ENCODE peak calls at places on chromosomes 2 and 18, in seven cellular contexts. One of them, this sample, is unnamed. For H3K4me1, the result is how much of the 10 kb centered on the place peaks cover.

GRCh38 chr2:107320881-107321280 is 434.9 kb upstream of the ST6GAL2 start:
- DNase-seq in GM23248: no peak
- DNase-seq in hepatocyte: no peak
- DNase-seq in A549: no peak
- DNase-seq in Peyer's patch: no peak
- DNase-seq in CD4-positive, alpha-beta memory T cell: no peak
- DNase-seq in tibial nerve: no peak
- DNase-seq in this sample: no peak

GRCh38 chr2:120394764-120395163 is 48.8 kb downstream of the INHBB start:
- DNase-seq in GM23248: no peak
- DNase-seq in CD4-positive, alpha-beta memory T cell: no peak
- DNase-seq in Peyer's patch: no peak
- DNase-seq in tibial nerve: no peak
- DNase-seq in A549: no peak
- DNase-seq in hepatocyte: no peak
- DNase-seq in this sample: peak

GRCh38 chr2:232330068-232330999 is 48.2 kb upstream of the ALPP start:
- DNase-seq in A549: no peak
- DNase-seq in GM23248: no peak
- DNase-seq in CD4-positive, alpha-beta memory T cell: no peak
- DNase-seq in tibial nerve: no peak
- DNase-seq in hepatocyte: no peak
- DNase-seq in Peyer's patch: no peak
- DNase-seq in this sample: peak

GRCh38 chr2:214593723-214594122 is 182.9 kb downstream of the VWC2L start:
- DNase-seq in GM23248: peak
- DNase-seq in Peyer's patch: no peak
- DNase-seq in hepatocyte: peak
- DNase-seq in tibial nerve: no peak
- DNase-seq in A549: no peak
- DNase-seq in CD4-positive, alpha-beta memory T cell: no peak
- DNase-seq in this sample: peak

GRCh38 chr18:77114070-77114563 is 18.5 kb downstream of the MBP start:
- DNase-seq in GM23248: no peak
- DNase-seq in A549: no peak
- DNase-seq in Peyer's patch: no peak
- DNase-seq in hepatocyte: no peak
- DNase-seq in CD4-positive, alpha-beta memory T cell: no peak
- DNase-seq in tibial nerve: no peak
- DNase-seq in this sample: no peak

GRCh38 chr2:24881623-24882022 is 38.4 kb downstream of the ADCY3 start:
- DNase-seq in hepatocyte: no peak
- DNase-seq in tibial nerve: no peak
- DNase-seq in CD4-positive, alpha-beta memory T cell: no peak
- DNase-seq in GM23248: no peak
- DNase-seq in Peyer's patch: no peak
- DNase-seq in A549: no peak
- DNase-seq in this sample: no peak

GRCh38 chr18:801137-801536 is 10.9 kb downstream of the YES1 start:
- DNase-seq in hepatocyte: no peak
- DNase-seq in CD4-positive, alpha-beta memory T cell: no peak
- DNase-seq in GM23248: no peak
- DNase-seq in Peyer's patch: no peak
- DNase-seq in tibial nerve: no peak
- DNase-seq in A549: no peak
- DNase-seq in this sample: no peak

GRCh38 chr18:49845629-49846252 is 32.4 kb upstream of the ACAA2 start:
- DNase-seq in A549: no peak
- DNase-seq in tibial nerve: no peak
- DNase-seq in hepatocyte: no peak
- DNase-seq in GM23248: peak
- DNase-seq in Peyer's patch: no peak
- DNase-seq in CD4-positive, alpha-beta memory T cell: no peak
- DNase-seq in this sample: peak

GRCh38 chr18:55096261-55097026 is 137.2 kb upstream of the CCDC68 start:
- DNase-seq in hepatocyte: peak
- DNase-seq in A549: peak
- DNase-seq in tibial nerve: peak
- DNase-seq in Peyer's patch: peak
- DNase-seq in CD4-positive, alpha-beta memory T cell: no peak
- DNase-seq in GM23248: peak
- DNase-seq in this sample: peak

GRCh38 chr18:23377669-23378469 is 75.2 kb upstream of the RIOK3 start:
- DNase-seq in tibial nerve: no peak
- DNase-seq in A549: peak
- DNase-seq in GM23248: peak
- DNase-seq in Peyer's patch: no peak
- DNase-seq in CD4-positive, alpha-beta memory T cell: no peak
- DNase-seq in hepatocyte: peak
- DNase-seq in this sample: no peak

GRCh38 chr2:218886461-218886947 is 5.9 kb downstream of the WNT10A start:
- DNase-seq in GM23248: no peak
- DNase-seq in hepatocyte: no peak
- DNase-seq in Peyer's patch: peak
- DNase-seq in tibial nerve: no peak
- DNase-seq in A549: no peak
- DNase-seq in CD4-positive, alpha-beta memory T cell: no peak
- DNase-seq in this sample: no peak

GRCh38 chr2:53952519-53952918 is 18.3 kb downstream of the PSME4 start:
- DNase-seq in CD4-positive, alpha-beta memory T cell: no peak
- DNase-seq in GM23248: no peak
- DNase-seq in A549: no peak
- DNase-seq in hepatocyte: no peak
- DNase-seq in Peyer's patch: no peak
- DNase-seq in tibial nerve: no peak
- DNase-seq in this sample: peak

GRCh38 chr2:9613291-9613690 is 17.5 kb downstream of the YWHAQ start:
- DNase-seq in Peyer's patch: no peak
- DNase-seq in GM23248: peak
- DNase-seq in tibial nerve: no peak
- DNase-seq in CD4-positive, alpha-beta memory T cell: no peak
- DNase-seq in hepatocyte: no peak
- DNase-seq in A549: no peak
- DNase-seq in this sample: no peak

GRCh38 chr2:240615409-240615808 is 9.9 kb upstream of the GPR35 start:
- DNase-seq in hepatocyte: no peak
- DNase-seq in GM23248: no peak
- DNase-seq in Peyer's patch: no peak
- DNase-seq in CD4-positive, alpha-beta memory T cell: no peak
- DNase-seq in tibial nerve: no peak
- DNase-seq in A549: no peak
- DNase-seq in this sample: no peak

GRCh38 chr2:222714361-222715256 is 43.2 kb downstream of the MOGAT1 start:
- DNase-seq in hepatocyte: peak
- DNase-seq in GM23248: no peak
- DNase-seq in tibial nerve: no peak
- DNase-seq in CD4-positive, alpha-beta memory T cell: no peak
- DNase-seq in A549: no peak
- DNase-seq in Peyer's patch: no peak
- DNase-seq in this sample: no peak

GRCh38 chr18:34223164-34223892 is 1.4 kb downstream of the NOL4 start:
- DNase-seq in GM23248: peak
- DNase-seq in CD4-positive, alpha-beta memory T cell: no peak
- DNase-seq in hepatocyte: peak
- DNase-seq in Peyer's patch: no peak
- DNase-seq in A549: no peak
- DNase-seq in tibial nerve: no peak
- DNase-seq in this sample: peak

GRCh38 chr18:78650926-78651325 is 328.7 kb upstream of the SALL3 start:
- DNase-seq in GM23248: no peak
- DNase-seq in Peyer's patch: no peak
- DNase-seq in tibial nerve: no peak
- DNase-seq in hepatocyte: no peak
- DNase-seq in A549: no peak
- DNase-seq in CD4-positive, alpha-beta memory T cell: no peak
- DNase-seq in this sample: no peak

GRCh38 chr2:27356056-27356381 is 545 bp downstream of the GTF3C2 start:
- DNase-seq in hepatocyte: peak
- DNase-seq in Peyer's patch: no peak
- DNase-seq in GM23248: peak
- DNase-seq in CD4-positive, alpha-beta memory T cell: no peak
- DNase-seq in tibial nerve: no peak
- DNase-seq in A549: peak
- DNase-seq in this sample: peak

GRCh38 chr18:13179566-13180113 is 38.9 kb upstream of the LDLRAD4 start:
- DNase-seq in A549: no peak
- DNase-seq in tibial nerve: no peak
- DNase-seq in Peyer's patch: no peak
- DNase-seq in CD4-positive, alpha-beta memory T cell: no peak
- DNase-seq in hepatocyte: peak
- DNase-seq in GM23248: no peak
- DNase-seq in this sample: no peak

GRCh38 chr2:8656160-8656641 is 25.7 kb upstream of the ID2 start:
- DNase-seq in A549: no peak
- DNase-seq in GM23248: peak
- DNase-seq in Peyer's patch: no peak
- DNase-seq in tibial nerve: no peak
- DNase-seq in hepatocyte: peak
- DNase-seq in CD4-positive, alpha-beta memory T cell: no peak
- DNase-seq in this sample: no peak

GRCh38 chr2:224261316-224261715 is 140.6 kb downstream of the FAM124B start:
- DNase-seq in Peyer's patch: no peak
- DNase-seq in CD4-positive, alpha-beta memory T cell: no peak
- DNase-seq in GM23248: peak
- DNase-seq in tibial nerve: no peak
- DNase-seq in hepatocyte: peak
- DNase-seq in A549: no peak
- DNase-seq in this sample: no peak

GRCh38 chr2:34340307-34340706 is 741.2 kb upstream of the FAM98A start:
- DNase-seq in hepatocyte: no peak
- DNase-seq in Peyer's patch: no peak
- DNase-seq in CD4-positive, alpha-beta memory T cell: no peak
- DNase-seq in GM23248: no peak
- DNase-seq in A549: no peak
- DNase-seq in tibial nerve: no peak
- DNase-seq in this sample: no peak

GRCh38 chr2:98909381-98910211 is 26.4 kb downstream of the CRACDL start:
- DNase-seq in tibial nerve: no peak
- DNase-seq in Peyer's patch: no peak
- DNase-seq in A549: no peak
- DNase-seq in GM23248: peak
- DNase-seq in hepatocyte: peak
- DNase-seq in CD4-positive, alpha-beta memory T cell: no peak
- DNase-seq in this sample: peak

DNA sequence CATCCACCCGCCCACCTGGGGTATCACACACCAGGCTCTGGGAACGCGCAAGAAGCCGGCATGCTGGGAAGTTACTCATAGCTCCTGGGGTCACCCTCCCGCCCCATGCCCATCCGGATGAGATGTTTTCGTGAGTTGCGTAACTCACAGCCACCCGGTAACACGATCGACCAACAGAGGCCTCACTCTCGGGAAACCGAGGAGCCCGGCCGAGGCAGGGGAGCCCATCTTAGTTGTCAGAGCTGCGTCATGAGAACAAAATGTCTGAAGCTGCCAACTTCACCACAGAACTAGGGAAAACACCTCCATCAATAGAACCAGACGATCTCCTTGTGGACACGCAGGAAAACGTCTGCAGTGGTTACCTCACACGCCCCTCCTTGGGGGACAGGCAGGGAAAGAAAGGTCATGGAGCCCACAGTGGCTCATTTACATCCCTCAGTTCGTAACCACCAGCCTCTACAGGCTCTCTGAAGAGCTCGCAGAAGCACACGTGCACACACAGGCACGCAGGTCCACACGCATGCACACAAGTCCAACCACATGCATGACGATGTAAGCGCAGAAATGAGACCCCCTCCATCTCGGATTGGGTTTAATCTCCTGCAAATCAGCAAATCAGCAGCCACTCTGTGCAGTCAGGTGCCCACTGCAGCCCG is 26.3 kb downstream of the ADI1 start:
- DNase-seq in hepatocyte: no peak
- DNase-seq in GM23248: peak
- DNase-seq in Peyer's patch: no peak
- DNase-seq in A549: no peak
- DNase-seq in CD4-positive, alpha-beta memory T cell: no peak
- DNase-seq in tibial nerve: peak
- DNase-seq in this sample: peak
- H3K4me3 ChIP-seq in hepatocyte: no peak
- H3K4me3 ChIP-seq in GM23248: no peak
- H3K4me3 ChIP-seq in Peyer's patch: no peak
- H3K4me3 ChIP-seq in A549: no peak
- H3K4me3 ChIP-seq in CD4-positive, alpha-beta memory T cell: no peak
- H3K4me3 ChIP-seq in tibial nerve: no peak
- H3K4me3 ChIP-seq in this sample: no peak

GRCh38 chr2:11375025-11375688 is 30.7 kb upstream of the ROCK2 start:
- DNase-seq in GM23248: no peak
- DNase-seq in tibial nerve: no peak
- DNase-seq in CD4-positive, alpha-beta memory T cell: no peak
- DNase-seq in A549: no peak
- DNase-seq in Peyer's patch: no peak
- DNase-seq in hepatocyte: no peak
- DNase-seq in this sample: no peak
- H3K4me1 ChIP-seq in GM23248: under half
- H3K4me1 ChIP-seq in tibial nerve: under half
- H3K4me1 ChIP-seq in CD4-positive, alpha-beta memory T cell: under half
- H3K4me1 ChIP-seq in A549: half or more
- H3K4me1 ChIP-seq in Peyer's patch: under half
- H3K4me1 ChIP-seq in hepatocyte: half or more
- H3K4me1 ChIP-seq in this sample: under half

DNA sequence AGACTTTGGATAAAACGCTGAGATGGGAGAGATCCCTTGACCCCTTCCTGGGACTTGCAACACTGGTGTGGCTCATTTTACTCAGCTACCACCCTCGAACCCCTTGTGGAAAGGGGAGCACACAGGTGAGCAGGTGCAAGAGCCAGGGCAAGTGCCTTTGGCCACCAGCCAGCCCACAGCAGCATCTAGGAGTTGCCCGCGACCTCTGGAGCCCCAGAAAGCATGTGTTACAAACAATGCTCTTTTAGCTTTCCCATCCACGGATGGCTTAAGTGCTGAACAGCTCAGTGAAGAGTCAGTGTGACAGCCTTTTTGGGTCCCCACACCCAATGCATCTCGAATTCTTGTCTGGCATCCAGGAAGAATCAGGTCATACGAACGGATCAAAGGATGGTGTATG is 197.8 kb downstream of the MEMO1 start:
- DNase-seq in GM23248: no peak
- DNase-seq in hepatocyte: no peak
- DNase-seq in tibial nerve: no peak
- DNase-seq in CD4-positive, alpha-beta memory T cell: no peak
- DNase-seq in A549: no peak
- DNase-seq in Peyer's patch: no peak
- DNase-seq in this sample: no peak
- H3K4me3 ChIP-seq in GM23248: no peak
- H3K4me3 ChIP-seq in hepatocyte: no peak
- H3K4me3 ChIP-seq in tibial nerve: no peak
- H3K4me3 ChIP-seq in CD4-positive, alpha-beta memory T cell: no peak
- H3K4me3 ChIP-seq in A549: no peak
- H3K4me3 ChIP-seq in Peyer's patch: no peak
- H3K4me3 ChIP-seq in this sample: no peak

DNA sequence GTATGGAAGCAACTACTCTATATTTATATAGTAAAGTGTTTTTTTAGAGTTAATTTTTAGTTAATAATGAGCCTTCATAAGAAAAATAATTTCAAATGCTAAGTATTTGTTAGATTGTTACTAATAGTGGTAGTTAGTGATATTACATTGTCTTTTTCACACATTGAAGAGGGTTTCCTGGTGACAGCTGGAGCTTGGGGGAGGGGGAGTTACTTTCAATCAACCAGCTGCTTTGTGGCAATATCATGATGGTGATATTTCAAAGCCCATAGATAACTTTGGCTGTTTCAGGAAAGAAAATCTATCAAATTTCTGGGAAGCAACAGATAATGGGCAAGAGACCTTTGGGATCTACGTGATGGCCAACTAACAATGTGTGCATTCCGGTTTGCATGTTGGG is 4.1 kb downstream of the RHBDD1 start:
- DNase-seq in hepatocyte: no peak
- DNase-seq in Peyer's patch: no peak
- DNase-seq in A549: no peak
- DNase-seq in tibial nerve: no peak
- DNase-seq in GM23248: no peak
- DNase-seq in CD4-positive, alpha-beta memory T cell: no peak
- DNase-seq in this sample: no peak
- H3K4me1 ChIP-seq in hepatocyte: under half
- H3K4me1 ChIP-seq in Peyer's patch: under half
- H3K4me1 ChIP-seq in A549: under half
- H3K4me1 ChIP-seq in tibial nerve: under half
- H3K4me1 ChIP-seq in GM23248: under half
- H3K4me1 ChIP-seq in CD4-positive, alpha-beta memory T cell: under half
- H3K4me1 ChIP-seq in this sample: under half